ENCODE peak calls at places on chromosomes 7 and 10, in six cellular contexts. P is NB4, J is colonic mucosa, S is astrocyte of the spinal cord, W is neuronal stem cell, H is skeletal muscle cell. U is an unnamed sample.

GRCh38 chr10:124677871-124678565 is 66.2 kb downstream of the FAM53B start:
- DNase-seq in P (no peak), J (no peak), S (no peak), W (no peak), H (no peak), U (peak; percentile 83)

GRCh38 chr7:94908204-94909022 is 1.0 kb downstream of the PPP1R9A start:
- DNase-seq in P (no peak), J (peak; percentile 43), S (peak; percentile 41), W (peak; percentile 76), H (no peak), U (peak; percentile 68)

GRCh38 chr7:117803476-117803875 is 69.8 kb downstream of the CTTNBP2 start:
- DNase-seq in P (no peak), J (no peak), S (no peak), W (no peak), H (no peak), U (no peak)

GRCh38 chr7:36277247-36277542 is 112.5 kb upstream of the ANLN start:
- DNase-seq in P (peak; percentile 17), J (peak; percentile 17), S (no peak), W (no peak), H (no peak), U (no peak)

GRCh38 chr7:1950623-1951523 is 280.8 kb downstream of the ELFN1 start:
- DNase-seq in P (peak; percentile 76), J (peak; percentile 50), S (peak; percentile 22), W (no peak), H (no peak), U (peak; percentile 80)

GRCh38 chr10:22420787-22421517 is 75.7 kb downstream of the SPAG6 start:
- DNase-seq in P (peak; percentile 11), J (no peak), S (no peak), W (no peak), H (no peak), U (no peak)

GRCh38 chr7:68576366-68576765 is 1021.9 kb upstream of the AUTS2 start:
- DNase-seq in P (no peak), J (no peak), S (no peak), W (no peak), H (no peak), U (no peak)

GRCh38 chr10:86946215-86947170 is 10.9 kb downstream of the MMRN2 start:
- DNase-seq in P (no peak), J (peak; percentile 17), S (no peak), W (no peak), H (no peak), U (peak; percentile 67)

GRCh38 chr7:35701287-35701686 is 6.4 kb upstream of the HERPUD2 start:
- DNase-seq in P (no peak), J (no peak), S (no peak), W (no peak), H (no peak), U (no peak)

GRCh38 chr10:12483996-12484944 is 134.9 kb downstream of the CAMK1D start:
- DNase-seq in P (no peak), J (peak; percentile 78), S (no peak), W (no peak), H (no peak), U (peak; percentile 65)

GRCh38 chr7:29044529-29044928 is 86.4 kb upstream of the TRIL start:
- DNase-seq in P (no peak), J (no peak), S (peak; percentile 10), W (no peak), H (no peak), U (no peak)

GRCh38 chr7:88191911-88192310 is 27.9 kb downstream of the SRI start:
- DNase-seq in P (no peak), J (no peak), S (no peak), W (no peak), H (no peak), U (no peak)

GRCh38 chr10:94043431-94043990 is 49.8 kb downstream of the PLCE1 start:
- DNase-seq in P (no peak), J (no peak), S (no peak), W (no peak), H (no peak), U (no peak)

GRCh38 chr7:98584830-98585229 is 32.3 kb upstream of the NPTX2 start:
- DNase-seq in P (no peak), J (no peak), S (no peak), W (no peak), H (no peak), U (no peak)

GRCh38 chr7:108455524-108455832 is 758 bp downstream of the NRCAM start:
- DNase-seq in P (no peak), J (no peak), S (no peak), W (no peak), H (no peak), U (peak; percentile 46)

GRCh38 chr10:123331438-123331837 is 177.2 kb downstream of the BUB3 start:
- DNase-seq in P (no peak), J (no peak), S (peak; percentile 5), W (no peak), H (no peak), U (no peak)

GRCh38 chr7:50470250-50471163 is 20.4 kb upstream of the FIGNL1 start:
- DNase-seq in P (no peak), J (no peak), S (no peak), W (no peak), H (no peak), U (no peak)

GRCh38 chr10:14453593-14453992 is 122.9 kb upstream of the FRMD4A start:
- DNase-seq in P (no peak), J (no peak), S (no peak), W (no peak), H (no peak), U (no peak)

GRCh38 chr10:14454629-14455028 is 123.9 kb upstream of the FRMD4A start:
- DNase-seq in P (no peak), J (no peak), S (no peak), W (no peak), H (no peak), U (no peak)

GRCh38 chr10:14459670-14460069 is 128.9 kb upstream of the FRMD4A start:
- DNase-seq in P (no peak), J (no peak), S (peak; percentile 32), W (no peak), H (no peak), U (no peak)

GRCh38 chr10:14456870-14457266 is 126.1 kb upstream of the FRMD4A start:
- DNase-seq in P (no peak), J (no peak), S (no peak), W (no peak), H (no peak), U (no peak)

DNA sequence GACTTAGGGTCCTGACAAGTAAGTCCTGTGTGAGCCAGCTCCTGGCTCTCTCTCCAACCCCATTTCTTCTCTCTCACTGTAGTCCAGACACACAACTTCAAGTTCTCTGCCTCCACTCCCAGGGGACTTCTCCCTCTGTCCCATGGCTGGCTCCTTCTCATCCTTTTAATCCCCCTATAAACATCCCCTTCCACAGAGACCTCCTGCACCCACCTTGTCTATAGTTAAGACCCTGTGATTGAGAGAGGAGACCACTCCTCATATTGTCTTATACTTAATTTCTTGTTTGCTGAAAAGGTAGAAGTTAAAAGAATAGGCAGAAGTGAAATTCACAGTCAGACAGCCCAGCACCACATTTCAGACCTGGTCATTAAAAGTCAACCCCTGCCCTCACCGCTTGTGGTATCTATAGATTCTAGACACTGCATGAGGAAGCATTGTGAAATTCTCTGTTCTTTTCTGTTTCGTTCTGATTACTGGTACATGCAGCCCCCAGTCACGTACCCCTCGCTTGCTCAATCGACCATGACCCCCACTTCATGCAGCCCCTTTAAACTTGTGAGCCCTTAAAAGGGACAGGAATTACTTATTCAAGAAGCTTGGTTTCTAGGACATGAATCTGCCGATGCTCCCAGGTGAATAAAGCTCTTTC is 125.6 kb upstream of the FRMD4A start:
- DNase-seq in P (no peak), J (no peak), S (no peak), W (no peak), H (no peak), U (no peak)
- H3K4me3 ChIP-seq in P (no peak overlapping the region), J (no peak overlapping the region), S (no peak overlapping the region), W (no peak overlapping the region), H (no peak overlapping the region), U (no peak overlapping the region)

GRCh38 chr10:3220853-3221252 is 48.3 kb upstream of the PITRM1 start:
- DNase-seq in P (no peak), J (no peak), S (peak; percentile 69), W (no peak), H (peak; percentile 54), U (no peak)

GRCh38 chr10:3225589-3225988 is 53.0 kb upstream of the PITRM1 start:
- DNase-seq in P (no peak), J (no peak), S (peak; percentile 59), W (no peak), H (peak; percentile 66), U (no peak)

GRCh38 chr10:3224241-3224640 is 51.7 kb upstream of the PITRM1 start:
- DNase-seq in P (no peak), J (no peak), S (no peak), W (no peak), H (no peak), U (no peak)

GRCh38 chr10:3217853-3218252 is 45.3 kb upstream of the PITRM1 start:
- DNase-seq in P (no peak), J (no peak), S (no peak), W (no peak), H (no peak), U (no peak)

GRCh38 chr10:3222068-3222467 is 49.5 kb upstream of the PITRM1 start:
- DNase-seq in P (peak; percentile 52), J (no peak), S (peak; percentile 57), W (no peak), H (no peak), U (no peak)
- H3K4me3 ChIP-seq in P (no peak overlapping the region), J (no peak overlapping the region), S (no peak overlapping the region), W (no peak overlapping the region), H (no peak overlapping the region), U (no peak overlapping the region)

GRCh38 chr10:73359492-73359891 is 828 bp upstream of the CFAP70 start:
- DNase-seq in P (no peak), J (no peak), S (no peak), W (no peak), H (no peak), U (no peak)
- H3K4me3 ChIP-seq in P (no peak overlapping the region), J (no peak overlapping the region), S (no peak overlapping the region), W (no peak overlapping the region), H (no peak overlapping the region), U (no peak overlapping the region)

DNA sequence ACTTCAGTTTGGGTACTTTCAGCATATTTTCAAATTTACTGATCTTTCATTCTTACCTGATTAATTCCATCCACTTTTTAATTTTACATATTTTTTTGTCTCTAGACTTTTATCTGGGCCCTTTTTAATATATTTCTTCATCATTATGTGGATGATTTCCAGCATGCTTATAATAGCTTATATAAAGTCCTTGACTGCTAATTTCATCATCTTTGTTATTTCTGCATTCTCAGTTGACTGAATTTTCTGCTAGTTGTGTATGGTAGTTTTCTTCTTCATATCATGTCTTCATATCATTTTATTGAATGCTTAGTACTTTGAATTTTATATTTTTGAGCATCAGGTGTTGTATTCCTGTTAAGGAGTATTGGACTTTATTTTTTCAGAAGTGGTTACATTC is 39.6 kb downstream of the STAM start:
- DNase-seq in P (no peak), J (no peak), S (no peak), W (no peak), H (no peak), U (no peak)
- H3K4me3 ChIP-seq in P (no peak overlapping the region), J (no peak overlapping the region), S (no peak overlapping the region), W (no peak overlapping the region), H (no peak overlapping the region), U (no peak overlapping the region)

U was measured in right cardiac atrium.